ENCODE peak calls at places on chromosomes 5 and 9, in four cellular contexts. X is K562, A is GM12878, D is HepG2. Z is an unnamed sample.

GRCh38 chr5:116063950-116064349 is 20.9 kb upstream of the COMMD10 start:
- DNase-seq in X (no peak), A (no peak), D (no peak), Z (no peak)

GRCh38 chr9:119284118-119284517 is 85.1 kb downstream of the BRINP1 start:
- DNase-seq in X (no peak), A (no peak), D (peak; percentile 6), Z (peak; percentile 78)

GRCh38 chr9:114503009-114503408 is 2.3 kb downstream of the WHRN start:
- DNase-seq in X (no peak), A (no peak), D (no peak), Z (no peak)

GRCh38 chr9:7656648-7657047 is 142.9 kb downstream of the DMAC1 start:
- DNase-seq in X (no peak), A (no peak), D (peak; percentile 8), Z (no peak)

GRCh38 chr9:101629624-101630023 is 34.9 kb upstream of the PPP3R2 start:
- DNase-seq in X (no peak), A (no peak), D (no peak), Z (no peak)

GRCh38 chr9:124467410-124468060 is 17.3 kb downstream of the ADGRD2 start:
- DNase-seq in X (no peak), A (no peak), D (no peak), Z (no peak)

GRCh38 chr9:29850664-29851063 is 2277.4 kb upstream of the C9orf72 start:
- DNase-seq in X (no peak), A (no peak), D (peak; percentile 1), Z (no peak)

GRCh38 chr5:93681432-93681831 is 60.0 kb downstream of the POU5F2 start:
- DNase-seq in X (no peak), A (no peak), D (no peak), Z (peak; percentile 49)

GRCh38 chr9:1018121-1018520 is 32.0 kb upstream of the DMRT2 start:
- DNase-seq in X (peak; percentile 29), A (no peak), D (peak; percentile 35), Z (peak; percentile 88)

GRCh38 chr9:16825364-16825763 is 45.1 kb downstream of the BNC2 start:
- DNase-seq in X (no peak), A (no peak), D (no peak), Z (no peak)

GRCh38 chr9:98786750-98787510 is 9.4 kb downstream of the ANKS6 start:
- DNase-seq in X (no peak), A (no peak), D (no peak), Z (no peak)

GRCh38 chr9:83431470-83432060 is 106.6 kb downstream of the FRMD3 start:
- DNase-seq in X (no peak), A (no peak), D (peak; percentile 64), Z (no peak)

GRCh38 chr5:6417657-6418056 is 31.0 kb upstream of the UBE2QL1 start:
- DNase-seq in X (no peak), A (no peak), D (no peak), Z (no peak)

GRCh38 chr5:154508114-154508513 is 30.1 kb upstream of the HAND1 start:
- DNase-seq in X (no peak), A (no peak), D (no peak), Z (no peak)

GRCh38 chr5:83608122-83608521 is 112.5 kb downstream of the HAPLN1 start:
- DNase-seq in X (peak; percentile 45), A (no peak), D (peak; percentile 15), Z (peak; percentile 85)

GRCh38 chr5:94750681-94751080 is 132.2 kb downstream of the SLF1 start:
- DNase-seq in X (no peak), A (no peak), D (no peak), Z (no peak)

GRCh38 chr5:158590936-158591863 is 508.5 kb downstream of the EBF1 start:
- DNase-seq in X (no peak), A (no peak), D (no peak), Z (peak; percentile 77)

GRCh38 chr9:108209132-108209700 is 646.6 kb downstream of the ACTL7B start:
- DNase-seq in X (no peak), A (no peak), D (no peak), Z (no peak)

GRCh38 chr5:76528547-76529334 is 94.5 kb downstream of the F2RL2 start:
- DNase-seq in X (no peak), A (no peak), D (no peak), Z (no peak)

GRCh38 chr5:76526950-76527349 is 96.3 kb downstream of the F2RL2 start:
- DNase-seq in X (no peak), A (no peak), D (no peak), Z (no peak)

GRCh38 chr5:76527685-76528161 is 95.5 kb downstream of the F2RL2 start:
- DNase-seq in X (no peak), A (no peak), D (peak; percentile 27), Z (no peak)

GRCh38 chr5:76532061-76532460 is 91.1 kb downstream of the F2RL2 start:
- DNase-seq in X (no peak), A (no peak), D (no peak), Z (no peak)

GRCh38 chr5:76529464-76530344 is 93.5 kb downstream of the F2RL2 start:
- DNase-seq in X (no peak), A (no peak), D (peak; percentile 18), Z (no peak)
- TF ChIP-seq JUNB in X (no peak), A (no peak), D (no peak), Z (no peak)

DNA sequence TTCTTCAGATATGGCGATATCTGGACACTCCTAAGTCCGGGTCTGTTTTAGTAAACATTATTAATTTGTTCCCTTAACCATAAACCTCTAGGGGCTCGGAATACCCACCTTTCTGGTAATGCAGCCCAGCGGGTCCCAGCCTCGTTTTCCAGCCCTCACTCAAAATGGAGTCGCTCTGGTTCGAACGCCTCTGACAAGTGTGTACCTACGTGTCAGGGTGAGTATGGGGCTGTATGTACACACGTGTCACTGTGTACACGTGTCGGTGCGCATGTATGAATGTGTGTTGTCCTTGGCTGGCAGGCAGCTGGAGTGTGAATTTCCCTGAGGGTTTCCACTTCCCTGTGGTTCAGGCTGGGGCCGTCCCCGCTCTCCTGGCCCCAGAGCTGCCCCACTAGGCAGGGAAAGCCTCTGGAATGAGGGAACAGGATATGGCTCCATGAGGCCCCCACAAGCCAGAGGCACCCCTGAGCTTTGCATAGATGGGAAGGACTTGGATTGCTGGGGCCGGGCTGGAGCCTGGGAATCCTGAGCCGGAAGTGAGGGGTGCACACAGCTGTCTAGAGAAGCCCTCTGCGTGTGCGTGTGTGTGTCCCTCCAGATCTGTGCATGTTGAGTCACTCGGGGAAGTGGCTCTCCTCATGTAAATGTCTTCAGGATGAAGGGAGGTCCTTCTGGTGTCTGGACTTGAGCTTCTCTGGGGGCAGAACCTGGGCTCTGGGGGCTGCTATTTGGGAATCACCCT is 160.8 kb upstream of the IER5L start:
- DNase-seq in X (no peak), A (no peak), D (no peak), Z (no peak)
- H3K4me2 ChIP-seq in X (no peak overlapping the region), A (no peak overlapping the region), D (no peak overlapping the region), Z (no peak overlapping the region)

DNA sequence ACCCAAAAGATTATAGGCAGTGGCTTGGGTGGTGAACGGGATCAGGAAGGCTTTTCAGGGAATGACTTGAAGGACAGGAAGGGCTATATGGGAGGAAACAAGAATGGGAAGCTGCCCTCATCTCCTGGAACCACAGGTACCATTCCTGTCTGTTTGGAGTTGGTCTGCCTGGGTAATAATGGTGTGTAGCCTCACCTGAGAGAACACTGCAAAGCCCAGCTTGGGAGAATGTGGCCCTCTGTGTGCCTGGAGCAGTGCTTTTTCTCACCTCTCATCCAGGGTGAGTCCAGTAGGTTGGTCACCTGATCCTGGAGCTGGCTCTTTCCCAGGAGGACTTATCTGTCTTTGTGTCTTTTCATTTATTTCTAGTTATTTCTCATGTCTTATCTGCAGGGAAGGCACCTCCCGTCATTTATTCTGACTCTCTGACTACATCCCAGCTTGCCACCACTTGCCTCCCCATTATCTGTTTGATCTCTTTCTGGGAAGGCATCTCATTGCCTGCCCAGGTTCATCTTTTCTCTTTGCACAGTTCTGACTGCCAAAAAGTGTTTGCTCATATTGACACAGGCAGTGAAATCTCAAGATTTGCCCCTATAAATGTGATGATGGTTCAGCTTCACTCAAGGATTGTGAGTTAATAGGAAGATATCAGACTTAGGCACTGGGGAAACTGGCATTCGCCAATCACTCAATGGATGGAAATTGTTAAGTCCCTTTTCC is 22.5 kb upstream of the OR2S2 start:
- DNase-seq in X (no peak), A (no peak), D (no peak), Z (no peak)
- H2AFZ ChIP-seq in X (no peak overlapping the region), A (no peak overlapping the region), D (no peak overlapping the region), Z (no peak overlapping the region)

DNA sequence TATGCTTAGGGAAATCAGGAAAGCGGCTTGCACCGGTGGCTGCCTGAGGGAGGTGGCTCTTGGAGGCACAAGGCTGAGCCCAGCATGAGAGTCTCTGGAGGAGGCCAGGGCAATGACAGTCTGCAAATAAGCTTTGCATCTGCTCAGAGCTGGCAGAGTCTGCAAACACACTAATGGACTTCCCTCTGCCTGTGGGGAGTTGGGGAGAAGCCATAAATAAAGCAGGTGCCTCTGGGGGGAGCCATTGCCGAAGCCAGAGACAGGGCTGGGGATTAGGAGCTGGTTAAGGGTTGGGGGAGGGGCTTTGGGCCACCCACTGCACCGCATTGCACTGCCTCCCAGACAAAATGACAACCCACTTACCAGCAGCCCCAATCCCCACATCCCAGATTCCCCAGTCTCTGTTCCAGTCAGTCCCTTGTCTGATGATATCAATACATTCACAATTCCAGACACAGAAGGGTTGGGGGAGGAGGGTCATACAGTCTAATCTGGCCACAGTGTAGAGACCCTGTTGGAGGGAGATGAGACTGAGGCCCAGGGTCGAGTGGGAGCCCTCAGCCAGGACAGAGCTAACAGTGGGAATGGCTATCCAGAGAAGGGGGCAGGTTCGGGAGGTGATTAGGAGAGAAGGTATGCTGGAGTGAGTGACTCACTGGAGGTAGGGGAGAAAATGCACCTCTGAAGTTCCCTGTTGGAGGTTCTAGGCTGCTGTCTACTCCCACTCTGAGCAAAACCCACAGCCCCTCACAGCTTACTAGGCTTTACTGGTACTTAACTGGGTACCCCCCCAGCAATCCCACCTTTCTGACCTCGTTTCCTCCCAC is 53.7 kb downstream of the PAX5 start:
- DNase-seq in X (peak; percentile 24), A (no peak), D (no peak), Z (peak; percentile 85)
- TF ChIP-seq JUNB in X (no peak), A (no peak), D (no peak), Z (no peak)

Z was measured in GM23338.